ENCODE peak calls at places on chromosome 15, in nine cellular contexts. A, Y, X, F, U, S, E, T and Q are unnamed samples.

GRCh38 chr15:40250771-40251454 is 12.1 kb downstream of the PAK6 start:
- DNase-seq in Y (peak; percentile 45), F (peak; percentile 14), T (no peak), A (no peak), E (no peak), U (no peak), S (no peak), X (no peak), Q (no peak)

GRCh38 chr15:87661952-87662351 is 594.6 kb downstream of the NTRK3 start:
- DNase-seq in T (no peak), X (no peak), Y (no peak), F (no peak), A (no peak), U (no peak), S (no peak), E (no peak), Q (no peak)

GRCh38 chr15:84961707-84962106 is 19.9 kb upstream of the PDE8A start:
- DNase-seq in T (no peak), A (peak; percentile 52), X (no peak), U (no peak), S (no peak), Y (no peak), F (no peak), E (peak; percentile 35), Q (no peak)

GRCh38 chr15:69466733-69467132 is 14.1 kb downstream of the RPLP1 start:
- DNase-seq in Y (no peak), S (no peak), U (no peak), T (no peak), A (no peak), E (no peak), F (no peak), X (no peak), Q (no peak)

GRCh38 chr15:29674661-29675533 is 147.4 kb downstream of the TJP1 start:
- DNase-seq in X (peak; percentile 85), S (peak; percentile 39), A (no peak), U (peak; percentile 94), E (no peak), F (peak; percentile 71), T (peak; percentile 92), Y (peak; percentile 88), Q (peak; percentile 89)

GRCh38 chr15:25251700-25252390 is 187.0 kb downstream of the UBE3A start:
- DNase-seq in A (no peak), Y (peak; percentile 46), T (no peak), E (no peak), S (no peak), F (peak; percentile 25), U (no peak), X (peak; percentile 21), Q (no peak)

GRCh38 chr15:70669966-70670658 is 93.2 kb downstream of the UACA start:
- DNase-seq in Y (no peak), X (peak; percentile 49), E (no peak), F (no peak), U (no peak), A (no peak), T (peak; percentile 73), S (no peak), Q (peak; percentile 47)

GRCh38 chr15:90451215-90451850 is 63.3 kb downstream of the IQGAP1 start:
- DNase-seq in U (no peak), Y (no peak), T (no peak), A (peak; percentile 50), F (no peak), S (no peak), E (peak; percentile 30), X (no peak), Q (no peak)

GRCh38 chr15:101500865-101501551 is 11.5 kb upstream of the PCSK6 start:
- DNase-seq in E (no peak), A (no peak), X (no peak), Y (no peak), S (no peak), F (no peak), U (no peak), T (no peak), Q (peak; percentile 50)

GRCh38 chr15:66505430-66505811 is 295 bp downstream of the ZWILCH start:
- DNase-seq in S (no peak), Y (no peak), E (no peak), F (no peak), X (no peak), A (no peak), U (peak; percentile 61), T (no peak), Q (no peak)

GRCh38 chr15:31091531-31091930 is 10.0 kb downstream of the TRPM1 start:
- DNase-seq in X (no peak), F (no peak), T (no peak), Y (no peak), U (no peak), S (no peak), A (no peak), E (peak; percentile 29), Q (peak; percentile 17)

GRCh38 chr15:24857094-24857437 is 97.7 kb upstream of the SNRPN start:
- DNase-seq in F (no peak), U (peak; percentile 11), T (no peak), A (no peak), Y (no peak), S (no peak), E (no peak), X (no peak), Q (no peak)

GRCh38 chr15:78691167-78691872 is 50.3 kb upstream of the CHRNB4 start:
- DNase-seq in Y (no peak), U (no peak), X (peak; percentile 22), T (no peak), A (no peak), S (no peak), E (no peak), F (no peak), Q (no peak)

GRCh38 chr15:39075311-39075710 is 505.6 kb upstream of the THBS1 start:
- DNase-seq in F (no peak), A (no peak), S (no peak), X (no peak), E (no peak), U (no peak), Y (no peak), T (no peak), Q (no peak)

GRCh38 chr15:78073026-78073425 is 4.5 kb downstream of the TBC1D2B start:
- DNase-seq in S (no peak), Y (no peak), X (no peak), A (no peak), F (no peak), E (no peak), U (no peak), T (no peak), Q (no peak)

GRCh38 chr15:48032911-48033310 is 87.9 kb upstream of the SLC24A5 start:
- DNase-seq in X (no peak), Y (no peak), A (peak; percentile 49), F (no peak), S (no peak), U (no peak), E (peak; percentile 37), T (no peak), Q (no peak)

DNA sequence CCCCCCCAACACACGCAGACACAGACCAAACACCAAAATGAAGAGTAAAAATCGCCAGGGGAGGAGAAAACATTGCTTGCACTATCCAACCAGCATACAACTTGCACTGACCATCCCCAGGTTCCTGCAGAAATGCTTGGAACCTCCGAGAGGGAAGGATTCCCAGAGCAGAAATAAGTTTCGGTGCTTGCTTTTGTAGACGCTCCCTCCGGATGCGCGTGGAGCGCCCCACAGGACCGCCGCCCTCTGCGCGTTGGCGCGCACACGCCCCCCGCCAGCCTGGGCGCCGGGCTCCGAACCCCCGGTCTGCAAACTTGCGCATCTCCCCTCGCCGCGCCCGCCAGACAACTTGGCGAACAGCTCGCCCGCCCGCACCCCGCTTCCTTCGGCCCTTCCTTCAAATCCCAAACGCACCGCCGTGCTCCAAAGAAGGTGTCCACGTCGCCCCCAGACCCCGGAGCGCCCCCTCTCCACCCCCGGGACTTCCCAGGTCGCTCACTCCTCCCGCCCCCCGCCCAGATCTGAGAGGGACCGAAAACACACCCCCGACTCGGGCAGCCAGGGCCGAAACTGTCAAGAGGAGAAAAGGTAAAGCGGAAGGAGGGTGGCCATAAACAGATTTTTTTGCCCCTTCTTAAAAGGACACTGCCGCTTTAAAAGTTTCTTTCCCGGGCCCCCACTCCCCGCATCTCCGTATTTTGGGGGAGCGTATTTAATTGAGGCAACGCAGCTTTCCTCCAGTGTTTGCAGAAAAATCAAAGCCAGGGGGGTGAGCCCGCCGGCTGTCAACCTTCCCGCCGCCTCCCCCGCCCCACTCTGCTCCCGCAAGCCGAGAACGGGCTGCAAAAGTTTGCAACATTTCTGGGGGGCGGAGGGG is 839 bp downstream of the RORA start:
- DNase-seq in A (peak; percentile 39), S (peak; percentile 36), X (no peak), U (peak; percentile 54), F (peak; percentile 46), T (no peak), E (no peak), Y (no peak), Q (peak; percentile 27)
- H3K27ac ChIP-seq in A (no peak overlapping the region), S (peak overlapping the region; percentile 78), X (peak overlapping the region; percentile 17), U (no peak overlapping the region), F (no peak overlapping the region), T (no peak overlapping the region), E (no peak overlapping the region), Y (no peak overlapping the region), Q (no peak overlapping the region)

GRCh38 chr15:100113351-100114075 is 228.3 kb downstream of the ADAMTS17 start:
- DNase-seq in T (no peak), A (no peak), F (no peak), E (no peak), U (no peak), S (peak; percentile 56), X (no peak), Y (peak; percentile 54), Q (no peak)
- H3K27ac ChIP-seq in T (no peak overlapping the region), A (no peak overlapping the region), F (peak overlapping the region; percentile 80), E (no peak overlapping the region), U (no peak overlapping the region), S (peak overlapping the region; percentile 78), X (peak overlapping the region; percentile 69), Y (peak overlapping the region; percentile 74), Q (peak overlapping the region; percentile 88)

DNA sequence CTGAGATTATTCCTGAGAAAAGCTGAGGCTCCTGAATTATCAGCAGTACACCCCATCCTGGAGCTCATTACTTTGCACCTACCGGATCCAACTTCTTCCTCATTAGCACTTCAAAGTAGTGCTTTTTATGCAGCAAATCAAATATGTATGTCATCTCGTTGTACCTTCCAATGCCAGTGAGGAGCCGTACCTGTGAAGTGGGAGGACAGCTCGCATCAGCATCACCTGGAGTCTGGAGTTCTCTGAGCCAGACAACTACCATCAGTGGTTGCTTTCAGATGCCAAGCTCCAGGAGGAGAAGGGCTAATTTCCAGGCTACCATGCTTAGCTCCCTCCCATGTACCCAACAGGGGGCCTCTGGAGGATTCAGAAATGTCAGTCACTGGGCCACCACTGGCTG is 32.4 kb downstream of the EIF3J start:
- DNase-seq in T (no peak), E (no peak), X (no peak), U (no peak), F (no peak), Y (no peak), A (no peak), S (no peak), Q (no peak)
- H3K27ac ChIP-seq in T (no peak overlapping the region), E (no peak overlapping the region), X (no peak overlapping the region), U (no peak overlapping the region), F (no peak overlapping the region), Y (no peak overlapping the region), A (no peak overlapping the region), S (no peak overlapping the region), Q (no peak overlapping the region)

DNA sequence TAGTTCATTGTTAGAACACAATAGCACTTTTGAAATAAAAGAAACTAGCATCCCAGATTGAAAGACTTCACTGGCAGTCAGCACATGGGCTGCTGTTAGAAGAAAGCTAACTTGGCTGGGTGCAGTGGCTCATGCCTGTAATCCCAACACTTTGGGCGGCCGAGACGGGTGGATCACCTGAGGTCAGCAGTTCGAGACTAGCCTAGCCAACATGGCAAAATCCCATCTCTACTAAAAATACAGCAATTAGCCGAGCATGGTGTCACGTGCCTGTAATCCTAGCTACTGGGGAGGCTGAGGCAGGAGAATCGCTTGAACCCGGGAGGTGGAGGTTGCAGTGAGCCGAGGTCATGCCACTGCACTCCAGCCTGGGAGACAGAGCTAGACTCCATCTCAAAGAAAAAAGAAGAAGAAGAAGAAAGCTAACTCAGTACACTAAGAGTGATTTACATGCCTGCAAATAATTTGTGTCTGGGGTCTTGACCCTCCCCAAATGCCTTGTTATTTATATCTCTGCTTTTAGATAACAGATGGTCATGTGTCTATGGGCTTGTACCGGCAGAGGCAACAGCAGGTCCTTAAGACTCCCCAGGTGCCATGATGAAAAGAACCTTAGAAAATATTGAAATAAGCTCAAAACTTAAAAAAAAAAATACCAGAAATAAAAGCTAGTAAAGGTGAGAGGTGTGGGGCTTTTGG is 9.7 kb downstream of the TPM1 start:
- DNase-seq in S (no peak), F (no peak), X (no peak), Y (no peak), T (no peak), U (no peak), E (no peak), A (no peak), Q (no peak)
- H3K27ac ChIP-seq in S (peak overlapping the region; percentile 97), F (peak overlapping the region; percentile 92), X (peak overlapping the region; percentile 92), Y (peak overlapping the region; percentile 90), T (peak overlapping the region; percentile 65), U (peak overlapping the region; percentile 18), E (no peak overlapping the region), A (no peak overlapping the region), Q (peak overlapping the region; percentile 100)